ENCODE peak calls at places on chromosome 4, in ten cellular contexts. One of them, this sample, is unnamed.
A peak's percentile ranks its signal among the peaks of the same experiment; 100 is the strongest.

GRCh38 chr4:84814100-84814750 is 152.3 kb downstream of the WDFY3 start:
- ATAC-seq in pancreas: peak; percentile 75
- ATAC-seq in CD4-positive, alpha-beta T cell: no peak
- ATAC-seq in natural killer cell: no peak
- ATAC-seq in upper lobe of right lung: peak; percentile 63
- ATAC-seq in activated CD8-positive, alpha-beta memory T cell treated with anti-CD3 and anti-CD28 coated beads, Interleukin-2, amount 10 ng/mL, durations not matched to agents 7 days and 5 days: no peak
- ATAC-seq in GM23338: no peak
- ATAC-seq in foreskin keratinocyte: peak; percentile 100
- ATAC-seq in lung: no peak
- ATAC-seq in effector memory CD8-positive, alpha-beta T cell: no peak
- ATAC-seq in this sample: no peak

GRCh38 chr4:67926485-67926884 is 36.8 kb downstream of the TMPRSS11A start:
- ATAC-seq in pancreas: no peak
- ATAC-seq in CD4-positive, alpha-beta T cell: no peak
- ATAC-seq in natural killer cell: no peak
- ATAC-seq in upper lobe of right lung: no peak
- ATAC-seq in activated CD8-positive, alpha-beta memory T cell treated with anti-CD3 and anti-CD28 coated beads, Interleukin-2, amount 10 ng/mL, durations not matched to agents 7 days and 5 days: no peak
- ATAC-seq in GM23338: no peak
- ATAC-seq in foreskin keratinocyte: no peak
- ATAC-seq in lung: no peak
- ATAC-seq in effector memory CD8-positive, alpha-beta T cell: no peak
- ATAC-seq in this sample: no peak

GRCh38 chr4:77745792-77746191 is 73.4 kb downstream of the CNOT6L start:
- ATAC-seq in pancreas: peak; percentile 67
- ATAC-seq in CD4-positive, alpha-beta T cell: no peak
- ATAC-seq in natural killer cell: no peak
- ATAC-seq in upper lobe of right lung: no peak
- ATAC-seq in activated CD8-positive, alpha-beta memory T cell treated with anti-CD3 and anti-CD28 coated beads, Interleukin-2, amount 10 ng/mL, durations not matched to agents 7 days and 5 days: no peak
- ATAC-seq in GM23338: no peak
- ATAC-seq in foreskin keratinocyte: no peak
- ATAC-seq in lung: no peak
- ATAC-seq in effector memory CD8-positive, alpha-beta T cell: no peak
- ATAC-seq in this sample: no peak

GRCh38 chr4:41883988-41884737 is 51.1 kb upstream of the TMEM33 start:
- ATAC-seq in pancreas: peak; percentile 20
- ATAC-seq in CD4-positive, alpha-beta T cell: no peak
- ATAC-seq in natural killer cell: no peak
- ATAC-seq in upper lobe of right lung: no peak
- ATAC-seq in activated CD8-positive, alpha-beta memory T cell treated with anti-CD3 and anti-CD28 coated beads, Interleukin-2, amount 10 ng/mL, durations not matched to agents 7 days and 5 days: no peak
- ATAC-seq in GM23338: no peak
- ATAC-seq in foreskin keratinocyte: no peak
- ATAC-seq in lung: no peak
- ATAC-seq in effector memory CD8-positive, alpha-beta T cell: no peak
- ATAC-seq in this sample: no peak

GRCh38 chr4:25800253-25800652 is 62.5 kb downstream of the SEL1L3 start:
- ATAC-seq in pancreas: no peak
- ATAC-seq in CD4-positive, alpha-beta T cell: no peak
- ATAC-seq in natural killer cell: no peak
- ATAC-seq in upper lobe of right lung: no peak
- ATAC-seq in activated CD8-positive, alpha-beta memory T cell treated with anti-CD3 and anti-CD28 coated beads, Interleukin-2, amount 10 ng/mL, durations not matched to agents 7 days and 5 days: no peak
- ATAC-seq in GM23338: no peak
- ATAC-seq in foreskin keratinocyte: no peak
- ATAC-seq in lung: no peak
- ATAC-seq in effector memory CD8-positive, alpha-beta T cell: no peak
- ATAC-seq in this sample: no peak

GRCh38 chr4:1014395-1015167 is 3.2 kb downstream of the FGFRL1 start:
- ATAC-seq in pancreas: no peak
- ATAC-seq in CD4-positive, alpha-beta T cell: no peak
- ATAC-seq in natural killer cell: no peak
- ATAC-seq in upper lobe of right lung: no peak
- ATAC-seq in activated CD8-positive, alpha-beta memory T cell treated with anti-CD3 and anti-CD28 coated beads, Interleukin-2, amount 10 ng/mL, durations not matched to agents 7 days and 5 days: no peak
- ATAC-seq in GM23338: no peak
- ATAC-seq in foreskin keratinocyte: no peak
- ATAC-seq in lung: no peak
- ATAC-seq in effector memory CD8-positive, alpha-beta T cell: no peak
- ATAC-seq in this sample: no peak

GRCh38 chr4:2733001-2733843 is 22.9 kb downstream of the TNIP2 start:
- ATAC-seq in pancreas: peak; percentile 28
- ATAC-seq in CD4-positive, alpha-beta T cell: no peak
- ATAC-seq in natural killer cell: peak; percentile 14
- ATAC-seq in upper lobe of right lung: peak; percentile 34
- ATAC-seq in activated CD8-positive, alpha-beta memory T cell treated with anti-CD3 and anti-CD28 coated beads, Interleukin-2, amount 10 ng/mL, durations not matched to agents 7 days and 5 days: no peak
- ATAC-seq in GM23338: peak; percentile 22
- ATAC-seq in foreskin keratinocyte: no peak
- ATAC-seq in lung: no peak
- ATAC-seq in effector memory CD8-positive, alpha-beta T cell: no peak
- ATAC-seq in this sample: peak; percentile 21

GRCh38 chr4:71553605-71554004 is 214.8 kb downstream of the SLC4A4 start:
- ATAC-seq in pancreas: peak; percentile 66
- ATAC-seq in CD4-positive, alpha-beta T cell: no peak
- ATAC-seq in natural killer cell: no peak
- ATAC-seq in upper lobe of right lung: peak; percentile 61
- ATAC-seq in activated CD8-positive, alpha-beta memory T cell treated with anti-CD3 and anti-CD28 coated beads, Interleukin-2, amount 10 ng/mL, durations not matched to agents 7 days and 5 days: no peak
- ATAC-seq in GM23338: peak; percentile 84
- ATAC-seq in foreskin keratinocyte: peak; percentile 89
- ATAC-seq in lung: no peak
- ATAC-seq in effector memory CD8-positive, alpha-beta T cell: no peak
- ATAC-seq in this sample: no peak

GRCh38 chr4:54226399-54227260 is 2.5 kb upstream of the PDGFRA start:
- ATAC-seq in pancreas: peak; percentile 43
- ATAC-seq in CD4-positive, alpha-beta T cell: no peak
- ATAC-seq in natural killer cell: no peak
- ATAC-seq in upper lobe of right lung: peak; percentile 64
- ATAC-seq in activated CD8-positive, alpha-beta memory T cell treated with anti-CD3 and anti-CD28 coated beads, Interleukin-2, amount 10 ng/mL, durations not matched to agents 7 days and 5 days: no peak
- ATAC-seq in GM23338: peak; percentile 8
- ATAC-seq in foreskin keratinocyte: peak; percentile 2
- ATAC-seq in lung: peak; percentile 25
- ATAC-seq in effector memory CD8-positive, alpha-beta T cell: no peak
- ATAC-seq in this sample: no peak

GRCh38 chr4:169244210-169244609 is 26.5 kb downstream of the SH3RF1 start:
- ATAC-seq in pancreas: no peak
- ATAC-seq in CD4-positive, alpha-beta T cell: no peak
- ATAC-seq in natural killer cell: no peak
- ATAC-seq in upper lobe of right lung: no peak
- ATAC-seq in activated CD8-positive, alpha-beta memory T cell treated with anti-CD3 and anti-CD28 coated beads, Interleukin-2, amount 10 ng/mL, durations not matched to agents 7 days and 5 days: no peak
- ATAC-seq in GM23338: peak; percentile 46
- ATAC-seq in foreskin keratinocyte: no peak
- ATAC-seq in lung: no peak
- ATAC-seq in effector memory CD8-positive, alpha-beta T cell: no peak
- ATAC-seq in this sample: no peak

GRCh38 chr4:67658302-67658701 is 42.7 kb downstream of the UBA6 start:
- ATAC-seq in pancreas: no peak
- ATAC-seq in CD4-positive, alpha-beta T cell: no peak
- ATAC-seq in natural killer cell: no peak
- ATAC-seq in upper lobe of right lung: no peak
- ATAC-seq in activated CD8-positive, alpha-beta memory T cell treated with anti-CD3 and anti-CD28 coated beads, Interleukin-2, amount 10 ng/mL, durations not matched to agents 7 days and 5 days: no peak
- ATAC-seq in GM23338: no peak
- ATAC-seq in foreskin keratinocyte: peak; percentile 21
- ATAC-seq in lung: no peak
- ATAC-seq in effector memory CD8-positive, alpha-beta T cell: no peak
- ATAC-seq in this sample: peak; percentile 92

GRCh38 chr4:102598102-102598758 is 97.1 kb downstream of the NFKB1 start:
- ATAC-seq in pancreas: no peak
- ATAC-seq in CD4-positive, alpha-beta T cell: peak; percentile 89
- ATAC-seq in natural killer cell: peak; percentile 62
- ATAC-seq in upper lobe of right lung: peak; percentile 65
- ATAC-seq in activated CD8-positive, alpha-beta memory T cell treated with anti-CD3 and anti-CD28 coated beads, Interleukin-2, amount 10 ng/mL, durations not matched to agents 7 days and 5 days: peak; percentile 87
- ATAC-seq in GM23338: no peak
- ATAC-seq in foreskin keratinocyte: no peak
- ATAC-seq in lung: peak; percentile 69
- ATAC-seq in effector memory CD8-positive, alpha-beta T cell: peak; percentile 92
- ATAC-seq in this sample: peak; percentile 73

GRCh38 chr4:102103368-102103767 is 241.9 kb downstream of the SLC39A8 start:
- ATAC-seq in pancreas: no peak
- ATAC-seq in CD4-positive, alpha-beta T cell: no peak
- ATAC-seq in natural killer cell: no peak
- ATAC-seq in upper lobe of right lung: peak; percentile 92
- ATAC-seq in activated CD8-positive, alpha-beta memory T cell treated with anti-CD3 and anti-CD28 coated beads, Interleukin-2, amount 10 ng/mL, durations not matched to agents 7 days and 5 days: no peak
- ATAC-seq in GM23338: no peak
- ATAC-seq in foreskin keratinocyte: no peak
- ATAC-seq in lung: peak; percentile 77
- ATAC-seq in effector memory CD8-positive, alpha-beta T cell: no peak
- ATAC-seq in this sample: no peak

GRCh38 chr4:7358100-7358735 is 76.5 kb downstream of the PSAPL1 start:
- ATAC-seq in pancreas: no peak
- ATAC-seq in CD4-positive, alpha-beta T cell: no peak
- ATAC-seq in natural killer cell: no peak
- ATAC-seq in upper lobe of right lung: peak; percentile 78
- ATAC-seq in activated CD8-positive, alpha-beta memory T cell treated with anti-CD3 and anti-CD28 coated beads, Interleukin-2, amount 10 ng/mL, durations not matched to agents 7 days and 5 days: no peak
- ATAC-seq in GM23338: no peak
- ATAC-seq in foreskin keratinocyte: peak; percentile 81
- ATAC-seq in lung: peak; percentile 63
- ATAC-seq in effector memory CD8-positive, alpha-beta T cell: no peak
- ATAC-seq in this sample: no peak

GRCh38 chr4:127832585-127832984 is 48.1 kb upstream of the PLK4 start:
- ATAC-seq in pancreas: no peak
- ATAC-seq in CD4-positive, alpha-beta T cell: no peak
- ATAC-seq in natural killer cell: no peak
- ATAC-seq in upper lobe of right lung: no peak
- ATAC-seq in activated CD8-positive, alpha-beta memory T cell treated with anti-CD3 and anti-CD28 coated beads, Interleukin-2, amount 10 ng/mL, durations not matched to agents 7 days and 5 days: no peak
- ATAC-seq in GM23338: no peak
- ATAC-seq in foreskin keratinocyte: no peak
- ATAC-seq in lung: no peak
- ATAC-seq in effector memory CD8-positive, alpha-beta T cell: no peak
- ATAC-seq in this sample: no peak

GRCh38 chr4:185559913-185560281 is 24.6 kb upstream of the PDLIM3 start:
- ATAC-seq in pancreas: peak; percentile 76
- ATAC-seq in CD4-positive, alpha-beta T cell: no peak
- ATAC-seq in natural killer cell: no peak
- ATAC-seq in upper lobe of right lung: peak; percentile 45
- ATAC-seq in activated CD8-positive, alpha-beta memory T cell treated with anti-CD3 and anti-CD28 coated beads, Interleukin-2, amount 10 ng/mL, durations not matched to agents 7 days and 5 days: no peak
- ATAC-seq in GM23338: peak; percentile 29
- ATAC-seq in foreskin keratinocyte: peak; percentile 94
- ATAC-seq in lung: no peak
- ATAC-seq in effector memory CD8-positive, alpha-beta T cell: no peak
- ATAC-seq in this sample: no peak

GRCh38 chr4:10347815-10348214 is 109.4 kb downstream of the ZNF518B start:
- ATAC-seq in pancreas: no peak
- ATAC-seq in CD4-positive, alpha-beta T cell: no peak
- ATAC-seq in natural killer cell: no peak
- ATAC-seq in upper lobe of right lung: no peak
- ATAC-seq in activated CD8-positive, alpha-beta memory T cell treated with anti-CD3 and anti-CD28 coated beads, Interleukin-2, amount 10 ng/mL, durations not matched to agents 7 days and 5 days: no peak
- ATAC-seq in GM23338: no peak
- ATAC-seq in foreskin keratinocyte: no peak
- ATAC-seq in lung: no peak
- ATAC-seq in effector memory CD8-positive, alpha-beta T cell: no peak
- ATAC-seq in this sample: no peak

GRCh38 chr4:18458465-18458864 is 436.9 kb upstream of the LCORL start:
- ATAC-seq in pancreas: no peak
- ATAC-seq in CD4-positive, alpha-beta T cell: no peak
- ATAC-seq in natural killer cell: no peak
- ATAC-seq in upper lobe of right lung: no peak
- ATAC-seq in activated CD8-positive, alpha-beta memory T cell treated with anti-CD3 and anti-CD28 coated beads, Interleukin-2, amount 10 ng/mL, durations not matched to agents 7 days and 5 days: no peak
- ATAC-seq in GM23338: no peak
- ATAC-seq in foreskin keratinocyte: no peak
- ATAC-seq in lung: no peak
- ATAC-seq in effector memory CD8-positive, alpha-beta T cell: no peak
- ATAC-seq in this sample: no peak

GRCh38 chr4:23871420-23871819 is 18.4 kb downstream of the PPARGC1A start:
- ATAC-seq in pancreas: no peak
- ATAC-seq in CD4-positive, alpha-beta T cell: no peak
- ATAC-seq in natural killer cell: no peak
- ATAC-seq in upper lobe of right lung: no peak
- ATAC-seq in activated CD8-positive, alpha-beta memory T cell treated with anti-CD3 and anti-CD28 coated beads, Interleukin-2, amount 10 ng/mL, durations not matched to agents 7 days and 5 days: no peak
- ATAC-seq in GM23338: no peak
- ATAC-seq in foreskin keratinocyte: no peak
- ATAC-seq in lung: no peak
- ATAC-seq in effector memory CD8-positive, alpha-beta T cell: no peak
- ATAC-seq in this sample: no peak

GRCh38 chr4:141246243-141246642 is 25.5 kb downstream of the ZNF330 start:
- ATAC-seq in pancreas: no peak
- ATAC-seq in CD4-positive, alpha-beta T cell: no peak
- ATAC-seq in natural killer cell: no peak
- ATAC-seq in upper lobe of right lung: no peak
- ATAC-seq in activated CD8-positive, alpha-beta memory T cell treated with anti-CD3 and anti-CD28 coated beads, Interleukin-2, amount 10 ng/mL, durations not matched to agents 7 days and 5 days: peak; percentile 87
- ATAC-seq in GM23338: no peak
- ATAC-seq in foreskin keratinocyte: no peak
- ATAC-seq in lung: no peak
- ATAC-seq in effector memory CD8-positive, alpha-beta T cell: no peak
- ATAC-seq in this sample: peak; percentile 35

GRCh38 chr4:148238086-148238485 is 204.1 kb downstream of the NR3C2 start:
- ATAC-seq in pancreas: no peak
- ATAC-seq in CD4-positive, alpha-beta T cell: no peak
- ATAC-seq in natural killer cell: no peak
- ATAC-seq in upper lobe of right lung: no peak
- ATAC-seq in activated CD8-positive, alpha-beta memory T cell treated with anti-CD3 and anti-CD28 coated beads, Interleukin-2, amount 10 ng/mL, durations not matched to agents 7 days and 5 days: no peak
- ATAC-seq in GM23338: no peak
- ATAC-seq in foreskin keratinocyte: no peak
- ATAC-seq in lung: no peak
- ATAC-seq in effector memory CD8-positive, alpha-beta T cell: no peak
- ATAC-seq in this sample: no peak

GRCh38 chr4:155060419-155060818 is 148.0 kb upstream of the NPY2R start:
- ATAC-seq in pancreas: no peak
- ATAC-seq in CD4-positive, alpha-beta T cell: no peak
- ATAC-seq in natural killer cell: no peak
- ATAC-seq in upper lobe of right lung: no peak
- ATAC-seq in activated CD8-positive, alpha-beta memory T cell treated with anti-CD3 and anti-CD28 coated beads, Interleukin-2, amount 10 ng/mL, durations not matched to agents 7 days and 5 days: no peak
- ATAC-seq in GM23338: no peak
- ATAC-seq in foreskin keratinocyte: no peak
- ATAC-seq in lung: no peak
- ATAC-seq in effector memory CD8-positive, alpha-beta T cell: no peak
- ATAC-seq in this sample: no peak

GRCh38 chr4:168848977-168849687 is 160.9 kb downstream of the CBR4 start:
- ATAC-seq in pancreas: no peak
- ATAC-seq in CD4-positive, alpha-beta T cell: no peak
- ATAC-seq in natural killer cell: no peak
- ATAC-seq in upper lobe of right lung: peak; percentile 6
- ATAC-seq in activated CD8-positive, alpha-beta memory T cell treated with anti-CD3 and anti-CD28 coated beads, Interleukin-2, amount 10 ng/mL, durations not matched to agents 7 days and 5 days: no peak
- ATAC-seq in GM23338: peak; percentile 65
- ATAC-seq in foreskin keratinocyte: peak; percentile 29
- ATAC-seq in lung: no peak
- ATAC-seq in effector memory CD8-positive, alpha-beta T cell: no peak
- ATAC-seq in this sample: no peak

GRCh38 chr4:144666539-144667175 is 20.7 kb downstream of the HHIP start:
- ATAC-seq in pancreas: no peak
- ATAC-seq in CD4-positive, alpha-beta T cell: no peak
- ATAC-seq in natural killer cell: no peak
- ATAC-seq in upper lobe of right lung: no peak
- ATAC-seq in activated CD8-positive, alpha-beta memory T cell treated with anti-CD3 and anti-CD28 coated beads, Interleukin-2, amount 10 ng/mL, durations not matched to agents 7 days and 5 days: no peak
- ATAC-seq in GM23338: no peak
- ATAC-seq in foreskin keratinocyte: peak; percentile 77
- ATAC-seq in lung: no peak
- ATAC-seq in effector memory CD8-positive, alpha-beta T cell: no peak
- ATAC-seq in this sample: no peak

This sample was measured in activated T-helper 17 cell treated with anti-CD3 and anti-CD28 coated beads, Interleukin-2, amount 50 U/mL, for 72 hours.